ENCODE peak calls at places on chromosomes 4 and X, in nine cellular contexts. O is ovary, C is suprapubic skin, W is K562, D is A549, H is H1, U is sigmoid colon, Y is transverse colon, N is stomach. X is an unnamed sample.

GRCh38 chr4:73867783-73868182 is 1.4 kb upstream of the CXCL1 start:
- DNase-seq in O (no peak), C (no peak), W (no peak), D (peak; percentile 32), H (no peak), U (no peak), Y (peak; percentile 51), N (peak; percentile 40), X (no peak)

GRCh38 chr4:183722738-183723560 is 63.9 kb downstream of the TRAPPC11 start:
- DNase-seq in O (peak; percentile 74), C (peak; percentile 85), W (no peak), D (no peak), H (peak; percentile 13), U (peak; percentile 74), Y (peak; percentile 80), N (peak; percentile 81), X (no peak)

GRCh38 chrX:125004799-125005198 is 314.9 kb upstream of the TEX13C start:
- DNase-seq in O (no peak), C (no peak), W (peak; percentile 11), D (no peak), H (no peak), U (no peak), Y (no peak), N (no peak), X (no peak)

GRCh38 chrX:151896734-151897474 is 15.8 kb upstream of the MAGEA4 start:
- DNase-seq in O (no peak), C (no peak), W (no peak), D (no peak), H (no peak), U (no peak), Y (no peak), N (no peak), X (no peak)

GRCh38 chr4:4789462-4789861 is 70.0 kb upstream of the MSX1 start:
- DNase-seq in O (no peak), C (no peak), W (no peak), D (no peak), H (no peak), U (no peak), Y (no peak), N (no peak), X (no peak)

GRCh38 chr4:10761903-10762302 is 77.3 kb upstream of the CLNK start:
- DNase-seq in O (no peak), C (no peak), W (no peak), D (no peak), H (no peak), U (no peak), Y (no peak), N (no peak), X (no peak)

GRCh38 chr4:158535130-158535614 is 13.5 kb downstream of the RXFP1 start:
- DNase-seq in O (no peak), C (no peak), W (no peak), D (no peak), H (no peak), U (no peak), Y (no peak), N (no peak), X (no peak)

GRCh38 chrX:71107762-71108360 is 1.3 kb upstream of the CXorf65 start:
- DNase-seq in O (no peak), C (no peak), W (no peak), D (no peak), H (no peak), U (no peak), Y (no peak), N (no peak), X (no peak)

GRCh38 chr4:8547108-8547911 is 32.9 kb upstream of the GPR78 start:
- DNase-seq in O (peak; percentile 34), C (peak; percentile 40), W (peak; percentile 66), D (no peak), H (peak; percentile 34), U (no peak), Y (no peak), N (no peak), X (no peak)

GRCh38 chr4:108416831-108417230 is 203.5 kb upstream of the RPL34 start:
- DNase-seq in O (no peak), C (no peak), W (no peak), D (no peak), H (no peak), U (no peak), Y (no peak), N (no peak), X (no peak)

GRCh38 chr4:165476214-165477098 is 97.6 kb downstream of the CPE start:
- DNase-seq in O (no peak), C (no peak), W (peak; percentile 78), D (no peak), H (no peak), U (no peak), Y (no peak), N (no peak), X (no peak)

GRCh38 chrX:77962068-77962902 is 7.2 kb downstream of the PGAM4 start:
- DNase-seq in O (no peak), C (no peak), W (no peak), D (no peak), H (no peak), U (no peak), Y (no peak), N (no peak), X (no peak)

GRCh38 chrX:50402886-50403285 is 67.7 kb downstream of the DGKK start:
- DNase-seq in O (no peak), C (no peak), W (no peak), D (no peak), H (no peak), U (no peak), Y (no peak), N (no peak), X (no peak)

GRCh38 chr4:2935762-2936743 is 27.2 kb downstream of the NOP14 start:
- DNase-seq in O (peak; percentile 33), C (peak; percentile 60), W (no peak), D (no peak), H (no peak), U (peak; percentile 56), Y (no peak), N (peak; percentile 27), X (no peak)

DNA sequence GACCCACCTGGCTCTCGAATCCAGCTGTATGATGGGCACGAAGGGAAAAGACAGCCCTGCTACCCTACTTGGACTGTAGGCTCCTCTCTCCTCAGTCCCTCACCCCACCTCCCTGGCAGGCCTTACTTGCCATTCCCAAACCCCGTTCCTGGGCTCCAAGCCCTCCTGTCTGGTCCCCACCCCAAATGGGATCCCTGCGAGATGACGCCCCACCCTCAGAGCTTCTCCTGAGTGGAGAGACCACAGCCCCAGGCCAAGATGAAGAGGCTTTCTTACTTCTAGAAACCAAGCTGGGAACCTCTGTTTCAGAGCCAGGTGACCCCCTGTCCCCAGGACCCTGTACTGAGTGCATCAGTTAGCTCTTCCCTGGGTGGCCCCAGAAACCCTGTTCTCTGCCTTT is 4.5 kb downstream of the NALF2 start:
- DNase-seq in O (no peak), C (no peak), W (no peak), D (no peak), H (no peak), U (no peak), Y (no peak), N (no peak), X (no peak)
- TF ChIP-seq EP300 in O (no peak), C (no peak), W (no peak), D (no peak), H (no peak), U (no peak), Y (no peak), N (no peak), X (no peak)

DNA sequence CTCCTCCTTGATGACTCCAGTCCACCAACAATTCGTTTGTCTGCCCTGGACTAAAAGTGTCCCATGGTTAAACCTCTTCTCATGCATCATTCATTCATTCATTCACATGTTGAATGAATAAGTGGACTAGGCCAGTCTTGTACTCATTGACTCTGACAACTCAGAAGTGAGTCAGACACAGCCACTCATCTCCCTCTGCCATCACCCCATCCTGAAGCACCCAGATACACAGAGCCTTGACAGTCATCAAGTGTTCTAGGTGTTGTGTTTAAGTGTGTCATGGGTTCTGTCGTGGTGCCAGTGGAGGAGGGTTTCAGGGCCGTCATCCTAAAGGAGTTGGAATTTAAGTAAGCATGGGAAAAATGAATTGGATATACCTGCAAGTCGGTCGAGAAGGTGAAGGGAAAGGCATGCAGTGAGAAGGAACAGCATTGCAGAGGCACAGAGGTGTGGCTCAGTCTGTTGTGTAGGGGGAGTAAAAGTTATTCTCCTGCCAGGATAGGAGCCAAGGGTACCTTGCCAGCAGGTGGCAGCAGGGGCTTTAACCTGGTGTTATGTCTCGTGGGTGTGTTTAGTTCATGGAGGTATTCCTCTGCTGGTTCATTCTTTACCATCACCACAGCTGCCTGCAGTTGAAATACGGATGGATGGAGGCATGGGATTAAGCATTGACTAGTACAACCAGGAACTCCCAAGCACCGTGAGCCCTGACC is 18.3 kb downstream of the MAGED2 start:
- DNase-seq in O (no peak), C (no peak), W (no peak), D (no peak), H (no peak), U (no peak), Y (no peak), N (no peak), X (no peak)
- TF ChIP-seq CTCF in O (no peak), C (no peak), W (no peak), D (no peak), H (peak; percentile 25), U (no peak), Y (no peak), N (no peak), X (no peak)

DNA sequence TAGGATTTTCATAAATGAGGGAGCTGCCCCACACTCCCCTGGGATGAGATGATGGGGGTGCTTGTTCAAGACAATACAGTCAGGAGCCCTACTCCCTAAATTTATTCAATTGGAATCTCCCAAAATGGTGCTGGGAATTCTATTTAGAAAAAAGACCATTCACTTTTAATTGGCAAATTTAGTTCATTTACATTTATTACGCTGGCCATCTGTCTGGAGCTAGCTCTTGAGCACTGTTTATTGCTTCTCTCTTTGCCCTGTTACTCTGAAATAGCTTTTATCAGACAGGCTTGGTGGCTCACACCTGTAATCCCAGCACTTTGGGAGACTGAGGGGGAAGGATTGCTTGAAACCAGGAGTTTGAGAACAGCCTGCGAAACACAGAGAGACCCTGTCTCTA is 2.0 kb upstream of the ARSD start:
- DNase-seq in O (no peak), C (no peak), W (no peak), D (no peak), H (no peak), U (no peak), Y (no peak), N (no peak), X (no peak)
- H3K4me3 ChIP-seq in O (no peak overlapping the region), C (no peak overlapping the region), W (no peak overlapping the region), D (no peak overlapping the region), H (no peak overlapping the region), U (no peak overlapping the region), Y (no peak overlapping the region), N (no peak overlapping the region), X (no peak overlapping the region)

DNA sequence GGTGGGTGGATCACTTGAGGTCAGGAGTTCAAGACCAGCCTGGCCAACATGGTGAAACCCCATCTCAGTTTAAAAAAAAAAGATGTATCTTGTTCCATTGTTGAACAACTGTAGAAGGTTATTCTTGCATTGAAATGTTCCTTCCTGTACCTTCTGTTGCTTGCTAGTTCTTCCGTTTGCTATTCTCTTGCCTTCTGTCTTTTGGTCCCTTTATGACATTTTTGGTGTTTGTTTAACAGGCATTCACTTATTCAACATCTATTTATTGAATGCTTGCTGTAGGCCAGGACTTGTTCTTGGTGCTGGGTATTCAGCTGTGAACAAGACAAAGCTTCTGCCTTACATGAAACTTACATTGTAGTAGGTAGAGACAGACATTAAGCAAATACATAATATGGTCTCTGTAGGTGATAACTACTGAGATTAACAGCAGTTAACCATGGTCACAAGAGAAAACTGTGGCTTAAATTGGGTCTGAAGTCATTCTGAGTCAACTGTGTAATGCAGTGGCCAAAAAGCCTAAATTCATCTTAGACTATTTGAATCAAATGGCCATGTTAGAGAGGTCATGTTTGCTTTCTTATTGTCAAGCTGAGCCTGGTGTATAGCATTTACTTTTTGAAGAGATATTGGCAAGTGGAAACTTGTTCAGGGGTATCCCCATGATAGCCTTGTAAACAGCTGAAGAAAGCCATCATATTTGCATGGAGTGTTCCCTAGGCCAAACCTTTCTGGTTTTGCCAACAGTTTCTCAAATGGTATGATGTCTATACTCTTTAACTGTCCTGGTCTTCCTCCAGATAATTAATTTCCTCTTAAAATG is 35.6 kb downstream of the GAB1 start:
- DNase-seq in O (no peak), C (no peak), W (no peak), D (no peak), H (no peak), U (no peak), Y (no peak), N (no peak), X (no peak)
- TF ChIP-seq EP300 in O (no peak), C (no peak), W (no peak), D (no peak), H (no peak), U (no peak), Y (no peak), N (no peak), X (no peak)

X was measured in tibial nerve.